ENCODE peak calls at places on chromosomes 6 and 20, in five cellular contexts. Q is stomach, B is MM.1S, I is uterus, S is coronary artery. O is an unnamed sample.

GRCh38 chr6:126657556-126658129 is 317.7 kb downstream of the CENPW start:
- DNase-seq in Q (no peak), B (peak), I (no peak), S (no peak), O (no peak)

GRCh38 chr6:124393536-124393935 is 568.7 kb upstream of the RNF217 start:
- DNase-seq in Q (no peak), B (no peak), I (no peak), S (no peak), O (no peak)

GRCh38 chr6:135909737-135910387 is 58.4 kb downstream of the PDE7B start:
- DNase-seq in Q (peak), B (peak), I (no peak), S (no peak), O (no peak)

GRCh38 chr20:50338479-50339195 is 148.0 kb downstream of the CEBPB start:
- DNase-seq in Q (no peak), B (peak), I (no peak), S (no peak), O (no peak)

GRCh38 chr6:4351857-4352669 is 216.7 kb upstream of the ECI2 start:
- DNase-seq in Q (peak), B (no peak), I (peak), S (peak), O (peak)

GRCh38 chr20:58994390-58995159 is 12.5 kb downstream of the CTSZ start:
- DNase-seq in Q (no peak), B (no peak), I (no peak), S (no peak), O (no peak)

GRCh38 chr20:34074101-34074760 is 37.8 kb downstream of the EIF2S2 start:
- DNase-seq in Q (no peak), B (no peak), I (no peak), S (no peak), O (no peak)

GRCh38 chr6:53692172-53692571 is 26.6 kb upstream of the KLHL31 start:
- DNase-seq in Q (no peak), B (no peak), I (no peak), S (no peak), O (no peak)

GRCh38 chr6:51265426-51265825 is 446.8 kb downstream of the TFAP2B start:
- DNase-seq in Q (no peak), B (no peak), I (no peak), S (no peak), O (no peak)

GRCh38 chr20:11676618-11677289 is 240.9 kb upstream of the BTBD3 start:
- DNase-seq in Q (no peak), B (peak), I (no peak), S (no peak), O (peak)

GRCh38 chr6:18053555-18054445 is 66.4 kb upstream of the KIF13A start:
- DNase-seq in Q (no peak), B (no peak), I (no peak), S (no peak), O (no peak)

GRCh38 chr6:13413466-13413862 is 73.9 kb downstream of the GFOD1 start:
- DNase-seq in Q (no peak), B (no peak), I (no peak), S (peak), O (no peak)

GRCh38 chr6:125073071-125073470 is 80.5 kb upstream of the TPD52L1 start:
- DNase-seq in Q (no peak), B (no peak), I (no peak), S (no peak), O (peak)

GRCh38 chr6:159665868-159666635 is 27.0 kb downstream of the SOD2 start:
- DNase-seq in Q (no peak), B (no peak), I (no peak), S (no peak), O (no peak)

GRCh38 chr6:77361018-77361417 is 102.3 kb downstream of the HTR1B start:
- DNase-seq in Q (no peak), B (peak), I (no peak), S (no peak), O (no peak)

GRCh38 chr20:62734336-62734735 is 25.7 kb downstream of the NTSR1 start:
- DNase-seq in Q (no peak), B (no peak), I (no peak), S (no peak), O (no peak)

GRCh38 chr20:1569417-1569861 is 11.9 kb upstream of the SIRPD start:
- DNase-seq in Q (peak), B (no peak), I (no peak), S (no peak), O (no peak)

GRCh38 chr6:90249458-90249857 is 47.2 kb downstream of the BACH2 start:
- DNase-seq in Q (no peak), B (no peak), I (no peak), S (no peak), O (no peak)

GRCh38 chr20:46545077-46545826 is 5.2 kb downstream of the OCSTAMP start:
- DNase-seq in Q (no peak), B (peak), I (no peak), S (no peak), O (no peak)

GRCh38 chr6:38640216-38640909 is 634 bp upstream of the BTBD9 start:
- DNase-seq in Q (no peak), B (no peak), I (no peak), S (no peak), O (no peak)

GRCh38 chr6:149948011-149948410 is 6.2 kb downstream of the ULBP2 start:
- DNase-seq in Q (no peak), B (no peak), I (no peak), S (peak), O (no peak)

GRCh38 chr6:120363429-120363828 is 970.9 kb downstream of the TBC1D32 start:
- DNase-seq in Q (no peak), B (no peak), I (no peak), S (no peak), O (no peak)

GRCh38 chr6:16217156-16217721 is 21.1 kb upstream of the GMPR start:
- DNase-seq in Q (no peak), B (no peak), I (no peak), S (no peak), O (no peak)

GRCh38 chr6:130575971-130576370 is 210.2 kb downstream of the TMEM200A start:
- DNase-seq in Q (no peak), B (peak), I (no peak), S (no peak), O (no peak)

GRCh38 chr6:7550433-7550801 is 8.9 kb downstream of the DSP start:
- DNase-seq in Q (no peak), B (no peak), I (no peak), S (no peak), O (no peak)

GRCh38 chr6:65546894-65547293 is 160.1 kb downstream of the EYS start:
- DNase-seq in Q (no peak), B (no peak), I (no peak), S (no peak), O (no peak)

GRCh38 chr6:113873043-113873667 is 16.0 kb downstream of the MARCKS start:
- DNase-seq in Q (peak), B (peak), I (peak), S (no peak), O (no peak)

GRCh38 chr20:49513531-49513930 is 31.1 kb upstream of the KCNB1 start:
- DNase-seq in Q (no peak), B (no peak), I (no peak), S (no peak), O (no peak)

GRCh38 chr6:170148709-170149470 is 142.0 kb downstream of the DLL1 start:
- DNase-seq in Q (no peak), B (no peak), I (no peak), S (no peak), O (no peak)

GRCh38 chr20:57397693-57398108 is 6.5 kb downstream of the RBM38 start:
- DNase-seq in Q (peak), B (no peak), I (no peak), S (no peak), O (no peak)

GRCh38 chr20:31560094-31560899 is 44.8 kb upstream of the ID1 start:
- DNase-seq in Q (peak), B (peak), I (peak), S (peak), O (no peak)

GRCh38 chr20:48682529-48683385 is 145.0 kb downstream of the PREX1 start:
- DNase-seq in Q (peak), B (peak), I (peak), S (peak), O (peak)

GRCh38 chr6:44531447-44532015 is 144.0 kb downstream of the CDC5L start:
- DNase-seq in Q (no peak), B (no peak), I (no peak), S (peak), O (no peak)

GRCh38 chr6:157746897-157747296 is 76.1 kb upstream of the SNX9 start:
- DNase-seq in Q (no peak), B (no peak), I (no peak), S (no peak), O (no peak)
- H3K4me3 ChIP-seq in Q (no peak), B (no peak), I (no peak), S (no peak), O (no peak)

DNA sequence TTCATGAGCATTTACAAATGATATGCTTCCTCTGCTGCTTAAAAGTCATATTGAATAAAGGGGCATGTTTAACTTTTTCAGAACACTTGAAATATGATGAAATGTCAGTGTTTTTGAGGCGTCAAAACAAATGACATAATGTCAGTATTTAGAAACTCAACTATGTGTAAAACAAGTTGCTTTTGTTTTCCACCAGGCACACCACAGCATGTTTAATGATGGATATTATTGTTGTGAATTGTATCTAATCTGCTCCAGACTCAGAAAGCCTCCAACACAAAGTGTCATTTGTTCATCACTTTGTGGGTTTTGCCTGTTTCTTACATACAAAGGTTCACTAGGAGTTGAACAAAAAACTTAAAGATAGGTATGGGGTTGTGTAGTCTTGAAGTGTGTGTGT is 776.0 kb upstream of the FLRT3 start:
- DNase-seq in Q (no peak), B (no peak), I (no peak), S (no peak), O (no peak)
- TF ChIP-seq CTCF in Q (no peak), B (no peak), I (no peak), S (no peak), O (no peak)

GRCh38 chr6:85394853-85395538 is 54.9 kb upstream of the NT5E start:
- DNase-seq in Q (no peak), B (no peak), I (no peak), S (no peak), O (no peak)
- H3K4me3 ChIP-seq in Q (no peak), B (no peak), I (no peak), S (no peak), O (no peak)

DNA sequence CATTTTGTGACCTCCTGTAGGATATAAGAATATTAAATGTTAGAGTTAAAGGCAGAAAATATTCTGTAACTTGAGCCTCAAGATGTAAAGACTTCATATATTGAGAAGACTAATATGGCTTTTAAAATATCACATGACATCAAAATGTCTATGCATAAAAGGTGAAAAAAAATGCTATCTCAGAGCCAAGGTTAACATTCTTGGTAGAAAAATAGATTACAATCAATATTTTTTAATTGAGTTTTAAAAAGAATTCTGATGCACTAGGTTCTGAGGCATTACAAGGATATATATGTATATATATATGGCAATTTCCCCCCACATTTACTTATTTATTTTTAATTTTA is 46.2 kb upstream of the RAB23 start:
- DNase-seq in Q (no peak), B (no peak), I (no peak), S (no peak), O (no peak)
- TF ChIP-seq CTCF in Q (no peak), B (no peak), I (no peak), S (no peak), O (no peak)